ENCODE peak calls at places on chromosomes 1 and 21, in six cellular contexts. I, Q, V, D, L and G are unnamed samples.

GRCh38 chr1:67013573-67013972 is 40.4 kb downstream of the SLC35D1 start:
- DNase-seq in D (no peak), Q (no peak), V (peak; percentile 72), I (no peak), L (no peak), G (no peak)

GRCh38 chr1:151639466-151639865 is 27.6 kb downstream of the SNX27 start:
- DNase-seq in L (peak; percentile 21), D (peak; percentile 75), I (no peak), V (peak; percentile 23), Q (no peak), G (peak; percentile 26)

GRCh38 chr1:24932725-24933294 is 2.7 kb upstream of the RUNX3 start:
- DNase-seq in I (no peak), Q (no peak), L (no peak), V (no peak), D (no peak), G (peak; percentile 48)

GRCh38 chr1:78145105-78145580 is 99.4 kb downstream of the GIPC2 start:
- DNase-seq in Q (no peak), L (peak; percentile 62), V (peak; percentile 86), D (peak; percentile 81), I (no peak), G (peak; percentile 67)

GRCh38 chr21:46135782-46136181 is 19.6 kb downstream of the FTCD start:
- DNase-seq in V (no peak), D (no peak), I (no peak), Q (no peak), L (no peak), G (no peak)

GRCh38 chr1:20660363-20661234 is 570 bp downstream of the DDOST start:
- DNase-seq in I (peak; percentile 65), L (no peak), Q (no peak), V (no peak), D (no peak), G (peak; percentile 6)

GRCh38 chr1:18144921-18145699 is 37.5 kb downstream of the IGSF21 start:
- DNase-seq in I (no peak), L (no peak), Q (no peak), D (no peak), V (no peak), G (no peak)

GRCh38 chr1:39609618-39610331 is 29.7 kb downstream of the HEYL start:
- DNase-seq in D (no peak), L (peak; percentile 30), Q (peak; percentile 87), V (peak; percentile 29), I (peak; percentile 79), G (peak; percentile 46)

GRCh38 chr1:25056536-25056935 is 126.5 kb upstream of the RUNX3 start:
- DNase-seq in L (no peak), I (no peak), Q (no peak), V (no peak), D (no peak), G (no peak)

GRCh38 chr1:165298081-165298820 is 58.3 kb downstream of the LMX1A start:
- DNase-seq in V (no peak), I (no peak), Q (no peak), D (no peak), L (no peak), G (no peak)

GRCh38 chr21:21200939-21201610 is 202.9 kb downstream of the NCAM2 start:
- DNase-seq in I (no peak), Q (no peak), L (peak; percentile 22), D (peak; percentile 2), V (peak; percentile 64), G (no peak)

GRCh38 chr1:21936366-21937031 is 611 bp downstream of the HSPG2 start:
- DNase-seq in Q (no peak), V (no peak), I (peak; percentile 83), L (no peak), D (no peak), G (peak; percentile 37)

GRCh38 chr21:41926068-41926806 is 27.6 kb downstream of the C2CD2 start:
- DNase-seq in D (peak; percentile 45), I (no peak), Q (no peak), V (peak; percentile 78), L (peak; percentile 84), G (peak; percentile 82)

GRCh38 chr1:72649211-72649888 is 367.0 kb upstream of the NEGR1 start:
- DNase-seq in V (no peak), L (no peak), I (peak; percentile 42), D (no peak), Q (peak; percentile 39), G (no peak)

GRCh38 chr21:37886726-37887309 is 29.4 kb downstream of the KCNJ6 start:
- DNase-seq in I (no peak), Q (no peak), L (no peak), V (no peak), D (no peak), G (no peak)

GRCh38 chr1:171663854-171664550 is 11.5 kb upstream of the MYOC start:
- DNase-seq in I (no peak), V (no peak), Q (no peak), D (no peak), L (no peak), G (no peak)

GRCh38 chr1:94734963-94735899 is 84.9 kb upstream of the SLC44A3 start:
- DNase-seq in D (peak; percentile 88), Q (peak; percentile 72), I (no peak), L (peak; percentile 57), V (peak; percentile 63), G (peak; percentile 66)

GRCh38 chr1:33277488-33278084 is 21.3 kb downstream of the ZNF362 start:
- DNase-seq in D (no peak), Q (peak; percentile 52), I (no peak), V (no peak), L (no peak), G (no peak)

DNA sequence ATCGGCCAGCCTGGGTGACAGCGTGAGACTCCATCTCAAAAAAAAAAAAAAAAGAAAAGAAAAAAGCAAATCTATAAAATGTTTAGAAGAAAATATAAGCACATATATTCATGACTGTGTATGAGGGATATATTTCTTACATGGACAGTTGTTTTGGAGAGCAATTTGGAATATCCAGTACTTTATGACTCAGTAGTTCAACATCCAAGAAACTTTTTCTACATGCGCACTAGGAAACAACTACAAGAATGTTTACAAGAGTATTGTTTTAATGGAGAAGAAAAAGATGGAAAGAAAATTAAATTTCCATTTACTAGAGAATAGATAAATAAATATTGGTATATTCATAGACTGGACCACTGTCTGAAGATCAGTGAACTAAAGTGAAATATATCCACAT is 77.5 kb downstream of the MAST2 start:
- DNase-seq in D (no peak), V (peak; percentile 27), Q (no peak), L (no peak), I (no peak), G (no peak)
- H3K4me3 ChIP-seq in D (no peak overlapping the region), V (no peak overlapping the region), Q (no peak overlapping the region), L (no peak overlapping the region), I (no peak overlapping the region), G (no peak overlapping the region)

GRCh38 chr1:161090617-161091016 is 1.3 kb upstream of the NECTIN4 start:
- DNase-seq in D (no peak), V (no peak), L (no peak), I (no peak), Q (no peak), G (no peak)

GRCh38 chr1:161091093-161091492 is 1.7 kb upstream of the NECTIN4 start:
- DNase-seq in L (no peak), I (no peak), Q (no peak), D (no peak), V (no peak), G (peak; percentile 17)

GRCh38 chr1:161088587-161089110 is 709 bp downstream of the NECTIN4 start:
- DNase-seq in L (no peak), Q (no peak), V (no peak), I (no peak), D (peak; percentile 35), G (no peak)

GRCh38 chr1:161089938-161090337 is 580 bp upstream of the NECTIN4 start:
- DNase-seq in D (no peak), V (no peak), L (no peak), Q (no peak), I (no peak), G (no peak)

DNA sequence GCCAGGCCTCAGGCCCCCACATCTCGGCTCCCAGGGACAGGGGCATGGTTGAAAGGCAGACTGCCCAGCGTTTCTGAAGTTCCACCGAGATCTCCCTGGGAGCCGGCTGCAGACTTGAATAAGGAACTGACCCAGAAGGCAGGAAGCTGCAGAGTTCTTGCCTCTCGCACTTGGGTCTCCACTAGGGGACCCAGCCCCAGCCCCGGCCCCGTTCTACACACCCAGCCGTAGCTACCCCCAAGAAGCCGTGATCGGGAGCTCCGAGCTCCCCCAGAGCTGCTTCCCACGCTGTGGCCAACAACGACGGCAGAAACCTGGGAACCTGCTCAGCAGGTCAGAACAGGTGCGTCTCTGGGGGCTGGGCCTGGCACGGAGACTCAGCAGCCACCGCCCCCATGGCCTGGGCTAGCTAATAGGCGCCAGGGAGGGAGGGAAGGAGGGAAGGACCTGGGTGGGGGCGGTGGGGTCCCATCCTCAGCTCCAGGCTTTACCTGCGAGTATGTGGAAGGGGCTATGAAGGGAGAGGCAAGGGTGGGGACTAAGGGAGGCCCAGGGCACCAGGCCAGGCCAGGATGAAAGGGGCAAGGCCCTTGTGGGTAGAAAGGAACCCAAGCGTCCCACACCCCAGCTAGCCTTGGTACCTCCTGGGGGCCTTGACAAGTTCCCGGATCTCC is at the start of gene NECTIN4:
- DNase-seq in V (no peak), L (no peak), I (peak; percentile 93), Q (peak; percentile 87), D (no peak), G (peak; percentile 70)
- H3K27ac ChIP-seq in V (no peak within 1 kb of the TSS), L (no peak within 1 kb of the TSS), I (peak within 1 kb of the TSS; percentile 88), Q (peak within 1 kb of the TSS; percentile 60), D (no peak within 1 kb of the TSS), G (no peak within 1 kb of the TSS)

DNA sequence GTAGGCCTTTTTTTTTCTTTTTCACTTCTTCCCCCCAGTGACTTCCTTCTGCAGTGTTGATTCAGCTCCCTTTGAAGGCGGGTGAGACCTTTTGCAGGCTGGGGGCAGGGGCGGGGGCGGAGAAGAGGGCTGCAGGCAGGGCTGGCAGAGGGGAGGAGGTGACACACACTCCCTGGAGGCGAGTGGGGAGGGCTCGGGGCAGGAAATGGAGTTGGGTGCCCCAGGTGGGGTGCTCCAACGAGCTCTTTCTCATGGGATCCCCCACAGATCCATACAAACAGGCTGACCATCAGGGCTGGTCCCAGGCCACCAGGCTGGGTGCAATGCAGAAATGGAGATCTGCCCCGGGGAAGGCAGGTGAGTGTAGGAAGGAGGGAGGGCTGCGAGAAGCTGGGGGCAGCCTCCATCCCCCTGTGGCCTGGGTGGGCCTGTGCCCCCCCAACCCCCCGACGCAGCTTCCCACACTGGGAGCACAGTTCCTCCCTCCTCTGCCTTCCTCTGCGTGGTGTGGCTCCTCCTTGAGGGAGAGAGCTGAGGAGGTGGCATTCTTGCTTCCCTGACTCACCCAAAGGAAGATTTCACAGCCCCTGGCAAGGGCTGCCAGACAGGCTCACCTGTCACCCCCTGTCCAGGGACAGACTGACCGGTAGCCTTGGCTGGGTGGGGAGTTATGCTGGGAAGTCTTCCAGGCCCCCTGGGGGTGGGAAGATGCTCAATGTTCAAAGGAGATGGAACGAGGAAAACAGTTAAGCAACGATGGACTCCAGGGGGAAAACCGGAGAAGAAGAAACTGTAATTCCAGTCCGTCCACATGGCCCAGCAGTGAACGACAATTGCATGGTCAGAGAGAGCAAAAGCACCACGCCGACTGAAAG is 7.1 kb upstream of the ITGB2 start:
- DNase-seq in D (peak; percentile 13), L (no peak), V (no peak), Q (peak; percentile 81), I (peak; percentile 37), G (no peak)
- H3K4me3 ChIP-seq in D (no peak overlapping the region), L (no peak overlapping the region), V (no peak overlapping the region), Q (peak overlapping the region; percentile 23), I (peak overlapping the region; percentile 7), G (peak overlapping the region; percentile 9)

DNA sequence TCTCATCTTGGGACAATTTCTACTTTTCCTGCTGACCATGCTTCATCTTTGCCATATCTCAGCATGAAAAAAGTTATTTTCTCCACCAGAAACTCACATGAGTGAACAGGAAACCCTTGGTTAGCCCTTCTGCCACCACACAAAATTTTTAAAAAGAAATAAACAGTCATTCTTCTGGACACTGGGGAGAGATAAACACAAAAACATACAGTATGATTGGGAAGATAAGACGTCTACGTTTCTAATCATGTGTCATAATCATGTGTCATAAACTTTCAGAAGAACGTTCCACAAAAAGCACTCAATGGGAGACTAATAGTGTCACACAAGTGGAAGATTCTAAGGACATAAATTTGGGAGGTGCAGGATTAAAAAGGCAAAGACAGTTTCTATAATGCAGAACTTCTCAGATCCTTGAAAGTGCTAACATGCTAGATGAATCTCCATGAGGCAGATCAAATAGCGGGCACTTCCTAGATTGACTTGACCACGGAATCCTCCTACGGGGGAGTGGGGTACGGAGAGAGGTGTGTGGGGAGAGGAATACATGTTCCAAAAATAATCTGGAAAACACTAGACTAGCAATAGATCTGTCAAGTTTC is 206.9 kb downstream of the SETD4 start:
- DNase-seq in Q (no peak), D (no peak), L (peak; percentile 19), V (peak; percentile 22), I (no peak), G (no peak)
- H3K27ac ChIP-seq in Q (no peak overlapping the region), D (no peak overlapping the region), L (no peak overlapping the region), V (no peak overlapping the region), I (no peak overlapping the region), G (no peak overlapping the region)